ENCODE peak calls at places on chromosomes 12 and 14, in six cellular contexts. Z is mammary epithelial cell, L is HepG2, B is PC-3, I is SK-N-SH, W is GM23248. V is an unnamed sample.

GRCh38 chr14:30559638-30560071 is 697 bp downstream of the G2E3 start:
- DNase-seq in Z (peak; percentile 38), L (peak; percentile 64), B (peak; percentile 54), I (peak; percentile 39), W (peak; percentile 64), V (peak; percentile 74)

GRCh38 chr14:32896979-32897723 is 41.5 kb upstream of the NPAS3 start:
- DNase-seq in Z (peak; percentile 1), L (peak; percentile 25), B (peak; percentile 53), I (no peak), W (peak; percentile 60), V (peak; percentile 33)

GRCh38 chr14:71491925-71492324 is 440.3 kb upstream of the RGS6 start:
- DNase-seq in Z (peak; percentile 19), L (peak; percentile 73), B (no peak), I (no peak), W (peak; percentile 54), V (no peak)

GRCh38 chr12:14663002-14663401 is 33.4 kb downstream of the GUCY2C start:
- DNase-seq in Z (no peak), L (no peak), B (no peak), I (no peak), W (no peak), V (no peak)

GRCh38 chr12:103810108-103810507 is 30.9 kb downstream of the NT5DC3 start:
- DNase-seq in Z (no peak), L (no peak), B (no peak), I (no peak), W (no peak), V (no peak)

GRCh38 chr12:11968041-11968383 is 102.7 kb upstream of the BCL2L14 start:
- DNase-seq in Z (no peak), L (no peak), B (no peak), I (no peak), W (no peak), V (no peak)

GRCh38 chr14:88825503-88825902 is 1.1 kb downstream of the TTC8 start:
- DNase-seq in Z (no peak), L (no peak), B (no peak), I (peak; percentile 56), W (no peak), V (peak; percentile 15)

GRCh38 chr14:65849096-65849495 is 436.6 kb downstream of the FUT8 start:
- DNase-seq in Z (no peak), L (no peak), B (no peak), I (no peak), W (no peak), V (no peak)

GRCh38 chr12:71392521-71393145 is 47.0 kb upstream of the LGR5 start:
- DNase-seq in Z (peak; percentile 64), L (peak; percentile 69), B (peak; percentile 84), I (peak; percentile 67), W (peak; percentile 79), V (peak; percentile 65)

GRCh38 chr12:7354521-7354920 is 50.6 kb downstream of the ACSM4 start:
- DNase-seq in Z (peak; percentile 29), L (no peak), B (peak; percentile 27), I (no peak), W (peak; percentile 48), V (no peak)

GRCh38 chr12:130922584-130922983 is 31.1 kb upstream of the ADGRD1 start:
- DNase-seq in Z (no peak), L (no peak), B (no peak), I (no peak), W (no peak), V (no peak)

GRCh38 chr14:58331111-58331510 is 32.8 kb downstream of the ARID4A start:
- DNase-seq in Z (peak; percentile 81), L (peak; percentile 91), B (peak; percentile 84), I (peak; percentile 72), W (peak; percentile 89), V (peak; percentile 96)

GRCh38 chr12:118980407-118981014 is 830 bp upstream of the SRRM4 start:
- DNase-seq in Z (no peak), L (no peak), B (no peak), I (peak; percentile 70), W (no peak), V (no peak)

GRCh38 chr14:31025335-31026075 is at the start of gene AP4S1:
- DNase-seq in Z (peak; percentile 20), L (peak; percentile 57), B (peak; percentile 13), I (peak; percentile 65), W (peak; percentile 67), V (no peak)

GRCh38 chr12:128098725-128099124 is 168.2 kb upstream of the TMEM132C start:
- DNase-seq in Z (no peak), L (no peak), B (no peak), I (no peak), W (no peak), V (no peak)

GRCh38 chr14:87944987-87945604 is 47.9 kb downstream of the GALC start:
- DNase-seq in Z (peak; percentile 23), L (peak; percentile 29), B (peak; percentile 66), I (peak; percentile 3), W (peak; percentile 48), V (peak; percentile 28)

GRCh38 chr12:4154672-4155225 is 118.8 kb upstream of the CCND2 start:
- DNase-seq in Z (no peak), L (no peak), B (no peak), I (no peak), W (no peak), V (no peak)

GRCh38 chr12:4152145-4152795 is 121.3 kb upstream of the CCND2 start:
- DNase-seq in Z (no peak), L (no peak), B (no peak), I (no peak), W (no peak), V (no peak)

GRCh38 chr12:4151362-4152121 is 122.0 kb upstream of the CCND2 start:
- DNase-seq in Z (no peak), L (no peak), B (no peak), I (no peak), W (no peak), V (no peak)

GRCh38 chr12:4156317-4156716 is 117.2 kb upstream of the CCND2 start:
- DNase-seq in Z (no peak), L (no peak), B (no peak), I (no peak), W (no peak), V (no peak)

GRCh38 chr12:4153343-4153892 is 120.1 kb upstream of the CCND2 start:
- DNase-seq in Z (no peak), L (no peak), B (no peak), I (no peak), W (no peak), V (no peak)
- H3K9ac ChIP-seq in Z (no peak overlapping the region), L (no peak overlapping the region), B (no peak overlapping the region), I (no peak overlapping the region), W (no peak overlapping the region), V (no peak overlapping the region)

GRCh38 chr12:124511259-124511985 is 56.0 kb downstream of the NCOR2 start:
- DNase-seq in Z (no peak), L (no peak), B (no peak), I (no peak), W (no peak), V (no peak)

GRCh38 chr12:124510301-124510970 is 57.0 kb downstream of the NCOR2 start:
- DNase-seq in Z (no peak), L (peak; percentile 42), B (peak; percentile 22), I (peak; percentile 68), W (no peak), V (no peak)

GRCh38 chr12:124509300-124509675 is 58.1 kb downstream of the NCOR2 start:
- DNase-seq in Z (no peak), L (no peak), B (no peak), I (no peak), W (no peak), V (no peak)

GRCh38 chr12:124508323-124509096 is 58.9 kb downstream of the NCOR2 start:
- DNase-seq in Z (no peak), L (no peak), B (no peak), I (no peak), W (peak; percentile 30), V (peak; percentile 56)

GRCh38 chr12:124509676-124510300 is 57.6 kb downstream of the NCOR2 start:
- DNase-seq in Z (peak; percentile 89), L (peak; percentile 86), B (no peak), I (peak; percentile 79), W (peak; percentile 67), V (peak; percentile 90)
- H4K20me1 ChIP-seq in Z (no peaks in the 10 kb centered on the region), L (peaks cover 20% of the 10 kb centered on the region), B (peaks cover 21% of the 10 kb centered on the region), I (peaks cover 78% of the 10 kb centered on the region), W (no peaks in the 10 kb centered on the region), V (peaks cover 83% of the 10 kb centered on the region)

DNA sequence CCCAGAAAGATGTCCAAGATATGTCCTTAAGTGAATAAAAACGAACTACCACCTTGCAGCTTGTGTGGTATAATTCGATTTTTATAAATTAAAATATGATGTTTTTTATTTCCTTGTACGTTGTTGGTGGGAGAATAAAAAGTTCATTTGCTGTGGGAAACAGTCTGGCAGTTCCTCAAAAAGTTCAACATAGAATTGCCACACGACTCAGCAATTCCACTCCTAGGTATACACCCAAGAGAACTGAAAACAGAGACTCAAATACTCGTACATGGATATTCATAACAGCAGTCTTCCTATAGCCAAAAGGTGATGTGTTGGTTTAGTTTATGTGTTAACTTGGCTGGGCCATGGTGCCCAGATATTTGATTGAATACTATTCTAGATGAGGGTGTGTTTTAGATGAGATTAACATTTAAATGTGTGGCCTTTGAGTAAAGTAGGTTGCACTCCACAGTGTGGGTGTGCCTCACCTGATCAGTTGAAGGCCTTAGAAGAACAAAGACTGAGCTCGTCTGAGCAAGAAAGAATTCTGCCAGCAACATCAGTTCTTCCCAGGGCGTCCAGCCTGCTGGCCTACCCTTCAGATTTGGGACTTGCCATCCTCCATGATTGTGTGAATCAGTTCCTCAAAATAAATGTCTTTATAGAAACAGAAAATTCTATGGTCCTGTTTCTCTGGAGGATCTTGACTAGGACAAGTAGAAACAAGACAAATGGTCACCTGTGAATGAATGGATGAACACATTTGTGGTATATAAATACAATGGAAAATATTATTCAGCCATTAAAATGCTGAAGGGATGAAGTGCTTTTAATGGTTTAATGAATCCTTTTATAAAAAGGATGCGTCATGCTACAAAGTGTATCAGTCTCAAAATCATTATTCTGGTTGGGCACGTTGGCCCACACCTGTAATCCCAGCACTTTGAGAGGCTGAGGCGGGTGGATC is 5.1 kb upstream of the DENR start:
- DNase-seq in Z (peak; percentile 63), L (no peak), B (no peak), I (no peak), W (no peak), V (no peak)
- H3K4me1 ChIP-seq in Z (peaks cover 7% of the 10 kb centered on the region), L (peaks cover 39% of the 10 kb centered on the region), B (peaks cover 15% of the 10 kb centered on the region), I (no peaks in the 10 kb centered on the region), W (no peaks in the 10 kb centered on the region), V (no peaks in the 10 kb centered on the region)

GRCh38 chr12:76256341-76256740 is 91.9 kb downstream of the BBS10 start:
- DNase-seq in Z (no peak), L (no peak), B (no peak), I (no peak), W (no peak), V (no peak)

GRCh38 chr12:76259660-76260389 is 88.4 kb downstream of the BBS10 start:
- DNase-seq in Z (peak; percentile 83), L (no peak), B (peak; percentile 48), I (no peak), W (peak; percentile 91), V (peak; percentile 88)

GRCh38 chr12:76259071-76259470 is 89.1 kb downstream of the BBS10 start:
- DNase-seq in Z (no peak), L (no peak), B (no peak), I (no peak), W (peak; percentile 64), V (no peak)

GRCh38 chr12:76256904-76257303 is 91.3 kb downstream of the BBS10 start:
- DNase-seq in Z (no peak), L (no peak), B (no peak), I (no peak), W (no peak), V (no peak)

DNA sequence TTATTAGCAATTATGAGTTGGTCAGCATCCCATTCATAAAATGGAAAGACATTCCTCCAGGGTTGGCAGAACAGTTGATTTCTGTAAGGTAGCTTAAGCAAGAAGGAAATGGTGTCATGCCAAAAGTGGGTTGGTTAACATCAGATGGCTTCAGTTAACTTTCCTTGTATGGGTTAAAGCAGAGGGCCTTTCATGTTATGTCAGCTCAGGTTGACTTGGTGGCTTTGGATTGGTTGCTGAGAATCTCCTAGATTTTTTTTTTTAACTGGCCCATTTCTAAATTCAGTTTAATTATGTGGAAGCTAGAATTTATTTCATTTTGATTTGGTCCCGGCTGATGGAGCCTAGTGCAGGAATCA is 87.8 kb downstream of the BBS10 start:
- DNase-seq in Z (peak; percentile 62), L (no peak), B (no peak), I (no peak), W (peak; percentile 51), V (no peak)
- H3K9ac ChIP-seq in Z (peak overlapping the region; percentile 20), L (no peak overlapping the region), B (no peak overlapping the region), I (peak overlapping the region; percentile 75), W (peak overlapping the region; percentile 46), V (peak overlapping the region; percentile 71)

V was measured in astrocyte.